ENCODE peak calls at places on chromosomes 11 and 22, in eight cellular contexts. S is cardiac fibroblast, J is esophagus muscularis mucosa, W is A549, H is astrocyte, Z is adrenal gland, O is neural crest cell, Q is left lung. E is an unnamed sample.

GRCh38 chr22:47837703-47838102 is 1075.3 kb downstream of the TBC1D22A start:
- DNase-seq in O (no peak), Q (no peak), Z (no peak), S (peak), H (no peak), W (peak), J (no peak), E (peak)

GRCh38 chr11:127859941-127860354 is 727.4 kb downstream of the ETS1 start:
- DNase-seq in J (no peak), O (no peak), Q (no peak), Z (no peak), W (no peak), H (peak), S (peak), E (peak)

GRCh38 chr11:61488651-61489291 is 19.8 kb upstream of the LRRC10B start:
- DNase-seq in H (no peak), Q (no peak), Z (peak), S (peak), J (no peak), O (peak), W (no peak), E (peak)

GRCh38 chr11:18492888-18493287 is 33.9 kb downstream of the TSG101 start:
- DNase-seq in W (no peak), O (no peak), S (no peak), H (no peak), Q (no peak), J (no peak), Z (no peak), E (peak)

GRCh38 chr11:8068605-8069221 is 12.3 kb upstream of the TUB start:
- DNase-seq in O (no peak), Q (no peak), H (peak), W (peak), J (no peak), Z (peak), S (peak), E (peak)

GRCh38 chr22:27835446-27835845 is 33.9 kb upstream of the MN1 start:
- DNase-seq in O (no peak), W (no peak), J (no peak), Z (no peak), Q (no peak), S (no peak), H (peak), E (no peak)

GRCh38 chr22:28952857-28953256 is 69.5 kb downstream of the ZNRF3 start:
- DNase-seq in O (no peak), S (no peak), J (no peak), Z (no peak), W (no peak), Q (no peak), H (peak), E (no peak)

GRCh38 chr22:45884201-45885067 is 92.5 kb downstream of the WNT7B start:
- DNase-seq in Z (no peak), J (no peak), H (no peak), O (no peak), S (no peak), W (no peak), Q (peak), E (no peak)

GRCh38 chr11:6572215-6572614 is 31.2 kb downstream of the RRP8 start:
- DNase-seq in H (peak), S (peak), Z (no peak), O (no peak), W (no peak), J (no peak), Q (no peak), E (no peak)

GRCh38 chr22:42401562-42402334 is 30.5 kb downstream of the NFAM1 start:
- DNase-seq in J (no peak), W (no peak), Z (no peak), S (no peak), H (no peak), O (no peak), Q (no peak), E (no peak)

GRCh38 chr11:33835143-33835878 is 56.6 kb downstream of the LMO2 start:
- DNase-seq in Q (no peak), S (peak), O (no peak), H (peak), J (no peak), W (peak), Z (peak), E (peak)

GRCh38 chr11:69433741-69434140 is 47.7 kb upstream of the LINC01488 start:
- DNase-seq in S (no peak), O (no peak), Q (no peak), H (no peak), Z (no peak), J (no peak), W (no peak), E (no peak)

GRCh38 chr11:107176148-107177105 is 158.2 kb upstream of the GUCY1A2 start:
- DNase-seq in H (no peak), Q (peak), W (no peak), J (no peak), Z (no peak), S (no peak), O (no peak), E (no peak)

GRCh38 chr11:120040136-120040840 is 97.6 kb downstream of the TRIM29 start:
- DNase-seq in S (no peak), Q (no peak), H (no peak), O (no peak), J (no peak), W (no peak), Z (no peak), E (no peak)

GRCh38 chr22:22248878-22249277 is 4.3 kb downstream of the VPREB1 start:
- DNase-seq in Z (no peak), H (no peak), S (no peak), J (no peak), O (no peak), W (no peak), Q (no peak), E (no peak)

GRCh38 chr11:122253541-122254317 is 137.7 kb upstream of the BLID start:
- DNase-seq in Q (no peak), W (no peak), H (peak), O (no peak), Z (no peak), S (peak), J (no peak), E (peak)

GRCh38 chr11:13923716-13924650 is 38.5 kb upstream of the SPON1 start:
- DNase-seq in S (peak), Q (no peak), J (peak), W (no peak), Z (no peak), O (no peak), H (no peak), E (no peak)
- TF ChIP-seq CTCF in S (no peak), Q (no peak), J (no peak), W (no peak), Z (no peak), O (no peak), H (no peak), E (no peak)

GRCh38 chr22:24129980-24130379 is 51.3 kb upstream of the SUSD2 start:
- DNase-seq in S (no peak), J (no peak), W (no peak), H (no peak), Q (peak), Z (no peak), O (no peak), E (no peak)

GRCh38 chr22:24125942-24126341 is 55.3 kb upstream of the SUSD2 start:
- DNase-seq in Z (no peak), H (no peak), J (no peak), O (no peak), W (no peak), Q (no peak), S (no peak), E (no peak)

GRCh38 chr22:24133187-24133965 is 47.9 kb upstream of the SUSD2 start:
- DNase-seq in S (peak), Z (no peak), J (no peak), O (no peak), Q (peak), H (no peak), W (peak), E (no peak)

GRCh38 chr22:24128024-24128423 is 53.3 kb upstream of the SUSD2 start:
- DNase-seq in O (no peak), S (no peak), Q (no peak), H (no peak), Z (no peak), W (no peak), J (no peak), E (no peak)

GRCh38 chr22:24128631-24129601 is 52.4 kb upstream of the SUSD2 start:
- DNase-seq in Z (peak), W (no peak), Q (peak), H (no peak), O (no peak), S (no peak), J (no peak), E (no peak)
- TF ChIP-seq CTCF in Z (no peak), W (no peak), Q (no peak), H (no peak), O (no peak), S (no peak), J (no peak), E (no peak)

GRCh38 chr11:64246874-64247728 is at the start of gene PPP1R14B:
- DNase-seq in S (peak), O (peak), H (peak), W (peak), J (no peak), Z (peak), Q (peak), E (peak)
- TF ChIP-seq CTCF in S (no peak), O (peak), H (no peak), W (no peak), J (peak), Z (peak), Q (no peak), E (peak)

GRCh38 chr11:783581-784015 is 6.3 kb downstream of the CEND1 start:
- DNase-seq in O (peak), Q (peak), J (no peak), W (peak), S (peak), Z (peak), H (peak), E (peak)
- TF ChIP-seq CTCF in O (peak), Q (peak), J (peak), W (no peak), S (peak), Z (peak), H (peak), E (peak)

DNA sequence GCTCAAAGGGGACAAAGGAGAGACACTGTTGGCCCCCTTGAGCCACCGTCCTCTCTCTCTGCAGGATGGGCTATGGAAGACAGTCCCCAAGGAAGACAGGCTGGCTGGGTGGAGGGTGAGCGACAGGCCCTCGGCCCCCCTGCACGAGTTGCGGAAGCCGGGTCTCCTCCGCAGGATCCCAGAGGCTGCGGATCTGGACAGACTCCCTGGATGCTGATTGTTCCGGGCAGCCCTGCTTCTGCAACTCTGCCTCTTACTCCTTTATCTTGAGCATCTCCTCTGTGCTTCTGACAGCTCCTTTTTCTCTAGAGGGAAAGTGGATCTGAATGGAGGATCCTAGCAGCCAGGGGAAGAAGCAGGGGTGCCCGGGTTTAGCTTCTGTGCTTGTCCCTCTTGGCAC is 565.0 kb downstream of the BUD13 start:
- DNase-seq in W (no peak), Q (no peak), Z (no peak), O (no peak), J (no peak), S (no peak), H (no peak), E (no peak)
- TF ChIP-seq CTCF in W (no peak), Q (no peak), Z (no peak), O (no peak), J (no peak), S (no peak), H (no peak), E (no peak)

GRCh38 chr11:10751581-10751940 is 515 bp downstream of the CTR9 start:
- DNase-seq in J (no peak), Z (no peak), O (no peak), Q (no peak), W (no peak), S (peak), H (no peak), E (peak)

GRCh38 chr11:10749476-10749875 is 1.6 kb upstream of the CTR9 start:
- DNase-seq in Z (no peak), O (no peak), H (no peak), Q (no peak), J (no peak), S (no peak), W (no peak), E (no peak)

GRCh38 chr11:10752486-10752885 is 1.4 kb downstream of the CTR9 start:
- DNase-seq in Z (no peak), O (no peak), H (no peak), S (no peak), W (no peak), Q (no peak), J (no peak), E (no peak)

GRCh38 chr11:10752061-10752460 is 1.0 kb downstream of the CTR9 start:
- DNase-seq in S (no peak), Q (no peak), Z (no peak), J (no peak), W (no peak), H (no peak), O (no peak), E (no peak)

GRCh38 chr11:10750838-10751580 is at the start of gene CTR9:
- DNase-seq in J (peak), Q (peak), W (peak), O (peak), Z (peak), S (peak), H (peak), E (peak)
- TF ChIP-seq CTCF in J (peak), Q (no peak), W (peak), O (no peak), Z (no peak), S (peak), H (no peak), E (peak)

GRCh38 chr22:17910561-17911311 is 113.6 kb downstream of the MICAL3 start:
- DNase-seq in S (peak), H (peak), Q (peak), Z (peak), O (peak), J (no peak), W (peak), E (peak)
- TF ChIP-seq CTCF in S (peak), H (no peak), Q (peak), Z (no peak), O (no peak), J (peak), W (peak), E (peak)

GRCh38 chr22:20258584-20259335 is 9.4 kb downstream of the RTN4R start:
- DNase-seq in Z (no peak), H (no peak), W (no peak), O (no peak), Q (no peak), S (no peak), J (no peak), E (no peak)
- TF ChIP-seq CTCF in Z (no peak), H (peak), W (no peak), O (peak), Q (no peak), S (peak), J (no peak), E (no peak)